ENCODE peak calls at places on chromosomes 6 and 20, in eight cellular contexts. U is T-helper 2 cell; Y is frontal cortex; K is HTR-8/SVneo; A is H54; S is activated CD4-positive, alpha-beta T cell treated with anti-CD3 and anti-CD28 coated beads, Interleukin-2, amount 50 U/mL, for 24 hours; F is fibroblast of lung; Z is BJ. J is an unnamed sample.
A peak's percentile ranks its signal among the peaks of the same experiment; 100 is the strongest.

GRCh38 chr6:168782211-168782729 is 341.3 kb downstream of the SMOC2 start:
- DNase-seq in U (no peak), Y (no peak), K (no peak), A (no peak), S (no peak), F (no peak), Z (no peak), J (no peak)

GRCh38 chr6:347232-347631 is 44.3 kb upstream of the IRF4 start:
- DNase-seq in U (no peak), Y (no peak), K (no peak), A (no peak), S (no peak), F (no peak), Z (no peak), J (no peak)

GRCh38 chr20:48203252-48203651 is 418.0 kb upstream of the SULF2 start:
- DNase-seq in U (no peak), Y (no peak), K (no peak), A (no peak), S (no peak), F (no peak), Z (no peak), J (no peak)

GRCh38 chr6:44129841-44130322 is 2.5 kb downstream of the TMEM63B start:
- DNase-seq in U (no peak), Y (no peak), K (no peak), A (no peak), S (no peak), F (no peak), Z (no peak), J (no peak)

GRCh38 chr6:138297761-138298298 is 79.5 kb upstream of the PBOV1 start:
- DNase-seq in U (no peak), Y (no peak), K (no peak), A (no peak), S (no peak), F (peak; percentile 7), Z (peak; percentile 7), J (no peak)

GRCh38 chr6:152983637-152984386 is 971 bp upstream of the FBXO5 start:
- DNase-seq in U (peak; percentile 88), Y (no peak), K (peak; percentile 86), A (peak; percentile 58), S (peak; percentile 93), F (peak; percentile 81), Z (peak; percentile 29), J (peak; percentile 71)

GRCh38 chr20:6051505-6051904 is 2.4 kb downstream of the LRRN4 start:
- DNase-seq in U (no peak), Y (no peak), K (no peak), A (no peak), S (no peak), F (peak; percentile 94), Z (peak; percentile 11), J (no peak)

GRCh38 chr6:22101163-22101562 is 195.7 kb downstream of the PRL start:
- DNase-seq in U (no peak), Y (no peak), K (no peak), A (no peak), S (no peak), F (peak; percentile 33), Z (no peak), J (no peak)

GRCh38 chr6:145814035-145814500 is 527 bp downstream of the FBXO30 start:
- DNase-seq in U (peak; percentile 10), Y (peak; percentile 23), K (peak; percentile 23), A (peak; percentile 2), S (no peak), F (peak; percentile 48), Z (no peak), J (no peak)

GRCh38 chr6:105209950-105210706 is 30.3 kb upstream of the POPDC3 start:
- DNase-seq in U (no peak), Y (no peak), K (no peak), A (peak; percentile 10), S (no peak), F (peak; percentile 90), Z (peak; percentile 50), J (no peak)

GRCh38 chr20:48846516-48847492 is 19.0 kb upstream of the PREX1 start:
- DNase-seq in U (no peak), Y (no peak), K (peak; percentile 69), A (no peak), S (no peak), F (peak; percentile 25), Z (no peak), J (peak; percentile 65)

GRCh38 chr6:133512410-133513016 is 271.4 kb downstream of the EYA4 start:
- DNase-seq in U (no peak), Y (no peak), K (peak; percentile 14), A (peak; percentile 5), S (peak; percentile 6), F (peak; percentile 36), Z (no peak), J (peak; percentile 1)

GRCh38 chr6:158008894-158009891 is 27.5 kb downstream of the SYNJ2 start:
- DNase-seq in U (no peak), Y (no peak), K (no peak), A (no peak), S (no peak), F (peak; percentile 66), Z (no peak), J (no peak)

GRCh38 chr6:35052694-35053565 is 88.2 kb downstream of the TCP11 start:
- DNase-seq in U (no peak), Y (no peak), K (no peak), A (no peak), S (no peak), F (peak; percentile 36), Z (no peak), J (no peak)

GRCh38 chr6:45923831-45924391 is 91.7 kb downstream of the CLIC5 start:
- DNase-seq in U (no peak), Y (no peak), K (no peak), A (peak; percentile 10), S (peak; percentile 41), F (peak; percentile 68), Z (no peak), J (peak; percentile 57)

GRCh38 chr20:47233333-47234188 is 122.9 kb downstream of the ZMYND8 start:
- DNase-seq in U (no peak), Y (no peak), K (no peak), A (no peak), S (no peak), F (peak; percentile 78), Z (peak; percentile 27), J (no peak)

GRCh38 chr20:16553161-16553560 is 20.1 kb downstream of the KIF16B start:
- DNase-seq in U (no peak), Y (no peak), K (no peak), A (no peak), S (no peak), F (no peak), Z (no peak), J (no peak)

GRCh38 chr20:56422131-56422823 is 10.2 kb downstream of the CASS4 start:
- DNase-seq in U (no peak), Y (no peak), K (peak; percentile 96), A (peak; percentile 66), S (no peak), F (peak; percentile 91), Z (no peak), J (no peak)

GRCh38 chr6:167130712-167131684 is 8.1 kb downstream of the CCR6 start:
- DNase-seq in U (no peak), Y (no peak), K (no peak), A (no peak), S (no peak), F (no peak), Z (no peak), J (no peak)

GRCh38 chr20:6632187-6632586 is 135.3 kb upstream of the BMP2 start:
- DNase-seq in U (no peak), Y (no peak), K (no peak), A (no peak), S (no peak), F (peak; percentile 81), Z (no peak), J (no peak)

GRCh38 chr6:18242062-18242851 is 22.1 kb downstream of the DEK start:
- DNase-seq in U (no peak), Y (no peak), K (no peak), A (no peak), S (no peak), F (peak; percentile 80), Z (peak; percentile 63), J (no peak)

GRCh38 chr6:108667984-108668383 is 107.3 kb downstream of the FOXO3 start:
- DNase-seq in U (no peak), Y (peak; percentile 20), K (no peak), A (no peak), S (no peak), F (peak; percentile 75), Z (no peak), J (no peak)

GRCh38 chr6:168368063-168368835 is 48.7 kb upstream of the DACT2 start:
- DNase-seq in U (no peak), Y (no peak), K (no peak), A (no peak), S (no peak), F (no peak), Z (no peak), J (no peak)

GRCh38 chr6:159978291-159979135 is 9.6 kb downstream of the IGF2R start:
- DNase-seq in U (no peak), Y (no peak), K (no peak), A (no peak), S (no peak), F (peak; percentile 42), Z (no peak), J (no peak)

GRCh38 chr6:164563866-164564265 is 745.5 kb downstream of the C6orf118 start:
- DNase-seq in U (no peak), Y (peak; percentile 2), K (no peak), A (no peak), S (no peak), F (no peak), Z (no peak), J (no peak)

GRCh38 chr6:136989591-136990578 is 54.9 kb downstream of the IL20RA start:
- DNase-seq in U (no peak), Y (no peak), K (peak; percentile 42), A (no peak), S (no peak), F (peak; percentile 6), Z (no peak), J (no peak)

GRCh38 chr6:113172531-113172966 is 684.6 kb upstream of the MARCKS start:
- DNase-seq in U (no peak), Y (peak; percentile 18), K (no peak), A (no peak), S (no peak), F (peak; percentile 46), Z (no peak), J (no peak)

GRCh38 chr6:123064038-123064437 is 68.0 kb downstream of the CLVS2 start:
- DNase-seq in U (no peak), Y (no peak), K (no peak), A (no peak), S (no peak), F (no peak), Z (no peak), J (no peak)

GRCh38 chr6:16591681-16592549 is 169.3 kb downstream of the ATXN1 start:
- DNase-seq in U (no peak), Y (no peak), K (no peak), A (no peak), S (peak; percentile 23), F (no peak), Z (no peak), J (peak; percentile 16)

GRCh38 chr20:2032168-2032567 is 38.3 kb upstream of the PDYN start:
- DNase-seq in U (no peak), Y (no peak), K (no peak), A (no peak), S (no peak), F (no peak), Z (no peak), J (no peak)

GRCh38 chr6:9128970-9129369 is 693.6 kb upstream of the SLC35B3 start:
- DNase-seq in U (no peak), Y (no peak), K (no peak), A (no peak), S (no peak), F (no peak), Z (no peak), J (no peak)

GRCh38 chr6:80316655-80317332 is 210.3 kb downstream of the BCKDHB start:
- DNase-seq in U (no peak), Y (peak; percentile 26), K (no peak), A (no peak), S (no peak), F (peak; percentile 5), Z (no peak), J (no peak)

J was measured in stimulated activated CD4-positive, alpha-beta T cell treated with anti-CD3 and anti-CD28 coated beads, Interleukin-15, amount 100 ng/mL, for 48 hours.